ENCODE peak calls at places on chromosomes 16 and 17, in five cellular contexts. M is HCT116, A is HFF-Myc, F is SW480, G is AG09309. W is an unnamed sample.

GRCh38 chr17:45305532-45306087 is 11.2 kb downstream of the MAP3K14 start:
- DNase-seq in G (no peak), A (no peak), M (no peak), F (no peak), W (no peak)

GRCh38 chr17:77280304-77280910 is 139.6 kb downstream of the SEC14L1 start:
- DNase-seq in F (peak), M (peak), A (no peak), G (peak), W (no peak)

GRCh38 chr16:28990375-28991040 is 5.7 kb downstream of the LAT start:
- DNase-seq in M (no peak), G (no peak), F (no peak), A (no peak), W (no peak)

GRCh38 chr17:82184761-82185160 is 27.9 kb downstream of the CCDC57 start:
- DNase-seq in M (no peak), A (no peak), G (no peak), F (no peak), W (no peak)

GRCh38 chr17:79350516-79350915 is 260.3 kb downstream of the RBFOX3 start:
- DNase-seq in F (no peak), G (no peak), A (no peak), M (no peak), W (no peak)

GRCh38 chr16:59412275-59412841 is 678.2 kb upstream of the GOT2 start:
- DNase-seq in F (peak), A (no peak), G (no peak), M (no peak), W (no peak)

GRCh38 chr17:63117431-63117830 is 151.4 kb downstream of the TANC2 start:
- DNase-seq in M (no peak), A (no peak), F (no peak), G (no peak), W (no peak)

GRCh38 chr16:68936729-68937631 is 93.6 kb downstream of the TANGO6 start:
- DNase-seq in G (peak), M (no peak), F (no peak), A (peak), W (peak)

GRCh38 chr17:40447148-40447644 is 3.9 kb downstream of the IGFBP4 start:
- DNase-seq in F (no peak), A (no peak), G (no peak), M (no peak), W (no peak)

GRCh38 chr16:86209202-86209601 is 301.1 kb upstream of the FOXF1 start:
- DNase-seq in G (no peak), F (no peak), M (no peak), A (no peak), W (no peak)

GRCh38 chr17:52140601-52141000 is 17.9 kb downstream of the CA10 start:
- DNase-seq in M (no peak), G (no peak), F (no peak), A (no peak), W (no peak)

W was measured in smooth muscle cell of the brain vasculature.